ENCODE peak calls at places on chromosomes 4 and X, in five cellular contexts. R is H9, I is GM12878, V is glutamatergic neuron, E is foreskin fibroblast. F is an unnamed sample.

GRCh38 chr4:40484346-40484745 is 145.3 kb downstream of the RBM47 start:
- DNase-seq in R (no peak), V (no peak), I (no peak), E (no peak), F (no peak)

GRCh38 chr4:86972997-86973396 is 38.2 kb downstream of the AFF1 start:
- DNase-seq in E (no peak), I (no peak), R (peak; percentile 45), V (no peak), F (peak; percentile 8)

GRCh38 chr4:949656-950055 is 17.4 kb downstream of the TMEM175 start:
- DNase-seq in V (no peak), R (no peak), I (no peak), E (no peak), F (no peak)

GRCh38 chrX:135520022-135520552 is 373 bp upstream of the INTS6L start:
- DNase-seq in E (peak; percentile 41), I (no peak), R (no peak), V (no peak), F (no peak)

GRCh38 chrX:11557120-11557519 is 108.6 kb downstream of the ARHGAP6 start:
- DNase-seq in V (no peak), R (no peak), E (peak; percentile 77), I (no peak), F (no peak)

GRCh38 chrX:97039363-97040029 is 155.8 kb downstream of the RPA4 start:
- DNase-seq in R (no peak), I (peak; percentile 61), V (no peak), E (peak; percentile 2), F (no peak)

GRCh38 chr4:2125023-2125422 is 65.9 kb downstream of the NAT8L start:
- DNase-seq in R (no peak), I (no peak), E (no peak), V (no peak), F (no peak)

GRCh38 chr4:147689062-147689461 is 5.1 kb upstream of the PRMT9 start:
- DNase-seq in I (no peak), V (no peak), R (no peak), E (no peak), F (no peak)

GRCh38 chrX:15334561-15334960 is 762 bp downstream of the PIGA start:
- DNase-seq in V (no peak), E (peak; percentile 21), I (no peak), R (no peak), F (no peak)

GRCh38 chr4:29770627-29771026 is 949.5 kb upstream of the PCDH7 start:
- DNase-seq in R (no peak), E (no peak), I (no peak), V (no peak), F (no peak)

GRCh38 chr4:20297800-20298199 is 46.1 kb downstream of the SLIT2 start:
- DNase-seq in V (no peak), I (no peak), R (no peak), E (no peak), F (no peak)

GRCh38 chr4:74671074-74671698 is 123.1 kb downstream of the BTC start:
- DNase-seq in E (peak; percentile 90), I (no peak), R (peak; percentile 61), V (peak; percentile 63), F (peak; percentile 50)

GRCh38 chrX:54786972-54787371 is 11.1 kb downstream of the ITIH6 start:
- DNase-seq in I (no peak), R (peak; percentile 46), E (no peak), V (no peak), F (peak; percentile 16)

GRCh38 chrX:134753185-134754008 is 95.1 kb upstream of the PLAC1 start:
- DNase-seq in I (no peak), R (no peak), V (no peak), E (peak; percentile 62), F (no peak)

GRCh38 chr4:71541541-71541940 is 202.7 kb downstream of the SLC4A4 start:
- DNase-seq in R (no peak), I (no peak), E (no peak), V (no peak), F (no peak)

GRCh38 chr4:118329849-118330248 is 23.0 kb downstream of the PRSS12 start:
- DNase-seq in V (no peak), I (no peak), R (no peak), E (no peak), F (no peak)

GRCh38 chr4:152348670-152349069 is 187.2 kb downstream of the FBXW7 start:
- DNase-seq in V (no peak), I (no peak), R (no peak), E (no peak), F (no peak)

GRCh38 chrX:27966492-27966891 is 14.8 kb downstream of the DCAF8L1 start:
- DNase-seq in E (no peak), R (no peak), I (no peak), V (no peak), F (no peak)

GRCh38 chrX:154696328-154697045 is 43.1 kb upstream of the CTAG2 start:
- DNase-seq in I (no peak), R (no peak), V (no peak), E (peak; percentile 73), F (no peak)

GRCh38 chrX:119989905-119990408 is 46.4 kb upstream of the NKAP start:
- DNase-seq in E (no peak), V (no peak), I (no peak), R (peak; percentile 33), F (no peak)

GRCh38 chr4:163448541-163449203 is 24.9 kb downstream of the TKTL2 start:
- DNase-seq in R (no peak), E (no peak), V (no peak), I (no peak), F (no peak)

GRCh38 chr4:54842226-54843055 is 184.7 kb downstream of the KIT start:
- DNase-seq in I (no peak), E (no peak), V (no peak), R (no peak), F (no peak)

GRCh38 chr4:24488399-24489164 is 95.8 kb downstream of the DHX15 start:
- DNase-seq in I (peak; percentile 5), R (peak; percentile 87), E (peak; percentile 83), V (peak; percentile 92), F (peak; percentile 90)

GRCh38 chr4:2689825-2690700 is 66.1 kb downstream of the TNIP2 start:
- DNase-seq in R (no peak), V (peak; percentile 42), E (peak; percentile 15), I (peak; percentile 51), F (no peak)

GRCh38 chr4:108166441-108167315 is 2.1 kb downstream of the LEF1 start:
- DNase-seq in R (peak; percentile 85), I (no peak), E (peak; percentile 42), V (peak; percentile 61), F (peak; percentile 71)

GRCh38 chr4:33060873-33061542 is 2340.8 kb downstream of the PCDH7 start:
- DNase-seq in E (peak; percentile 76), I (no peak), R (peak; percentile 79), V (peak; percentile 76), F (peak; percentile 59)

GRCh38 chr4:114600066-114600552 is 1.5 kb downstream of the UGT8 start:
- DNase-seq in V (no peak), R (no peak), E (no peak), I (no peak), F (no peak)

GRCh38 chrX:120559799-120560198 is 963 bp downstream of the CUL4B start:
- DNase-seq in V (no peak), R (no peak), I (no peak), E (no peak), F (no peak)

GRCh38 chr4:109163493-109163892 is 139.0 kb downstream of the COL25A1 start:
- DNase-seq in R (no peak), I (no peak), E (no peak), V (no peak), F (no peak)

GRCh38 chr4:187027231-187027760 is 303.6 kb upstream of the FAT1 start:
- DNase-seq in R (no peak), E (peak; percentile 2), V (no peak), I (no peak), F (peak; percentile 7)
- TF ChIP-seq CTCF in R (no peak), E (no peak), V (no peak), I (no peak), F (no peak)

GRCh38 chrX:100447563-100448397 is 37.7 kb upstream of the PCDH19 start:
- DNase-seq in E (peak; percentile 19), V (peak; percentile 73), R (peak; percentile 48), I (no peak), F (peak; percentile 73)
- TF ChIP-seq CTCF in E (peak; percentile 65), V (peak; percentile 76), R (peak; percentile 80), I (peak; percentile 57), F (peak; percentile 98)

GRCh38 chr4:6573986-6574746 is 823 bp upstream of the MAN2B2 start:
- DNase-seq in V (no peak), I (no peak), E (no peak), R (no peak), F (no peak)

GRCh38 chr4:6576512-6576911 is 1.5 kb downstream of the MAN2B2 start:
- DNase-seq in V (no peak), I (no peak), E (no peak), R (no peak), F (no peak)

GRCh38 chr4:6573551-6573950 is 1.4 kb upstream of the MAN2B2 start:
- DNase-seq in I (no peak), V (no peak), R (no peak), E (no peak), F (no peak)

GRCh38 chr4:6575503-6576240 is 683 bp downstream of the MAN2B2 start:
- DNase-seq in I (no peak), R (no peak), E (no peak), V (no peak), F (no peak)

DNA sequence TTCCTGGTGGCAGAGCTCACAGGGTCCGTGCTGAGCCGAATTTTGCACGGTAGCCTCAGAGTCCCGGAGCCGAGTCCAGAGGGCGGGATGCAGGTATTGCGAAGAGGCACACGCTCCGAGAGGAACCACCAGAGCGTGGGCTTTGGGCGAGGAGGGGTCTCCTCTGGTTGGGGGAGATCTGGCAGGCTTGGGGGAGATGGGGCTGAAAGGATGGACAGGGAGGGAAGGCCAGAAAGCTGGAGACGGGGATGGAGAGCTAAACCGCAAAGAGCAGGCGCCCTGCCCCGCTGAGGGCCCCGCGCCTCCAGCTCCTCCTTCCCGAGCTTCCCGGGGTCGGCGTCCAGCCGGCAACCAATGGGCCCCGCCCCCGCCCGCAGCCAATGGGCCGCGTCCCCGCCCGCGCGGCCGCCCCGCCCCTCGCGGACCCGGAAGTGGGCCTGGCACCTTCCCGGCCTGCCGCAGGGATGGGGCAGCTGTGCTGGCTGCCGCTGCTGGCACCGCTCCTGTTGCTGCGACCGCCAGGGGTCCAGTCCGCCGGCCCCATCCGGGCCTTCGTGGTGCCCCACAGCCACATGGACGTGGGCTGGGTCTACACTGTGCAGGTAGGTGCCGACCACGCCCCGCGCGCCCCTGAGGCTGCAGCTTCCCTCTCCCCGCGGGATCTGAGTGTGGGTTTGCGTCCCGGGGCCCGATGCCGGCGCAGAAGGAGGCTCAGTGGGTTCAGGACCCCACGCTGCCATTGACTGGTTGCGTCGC is at the start of gene MAN2B2:
- DNase-seq in I (peak; percentile 3), E (peak; percentile 94), V (peak; percentile 94), R (peak; percentile 93), F (peak; percentile 95)
- TF ChIP-seq CTCF in I (no peak), E (no peak), V (peak; percentile 15), R (peak; percentile 43), F (no peak)

DNA sequence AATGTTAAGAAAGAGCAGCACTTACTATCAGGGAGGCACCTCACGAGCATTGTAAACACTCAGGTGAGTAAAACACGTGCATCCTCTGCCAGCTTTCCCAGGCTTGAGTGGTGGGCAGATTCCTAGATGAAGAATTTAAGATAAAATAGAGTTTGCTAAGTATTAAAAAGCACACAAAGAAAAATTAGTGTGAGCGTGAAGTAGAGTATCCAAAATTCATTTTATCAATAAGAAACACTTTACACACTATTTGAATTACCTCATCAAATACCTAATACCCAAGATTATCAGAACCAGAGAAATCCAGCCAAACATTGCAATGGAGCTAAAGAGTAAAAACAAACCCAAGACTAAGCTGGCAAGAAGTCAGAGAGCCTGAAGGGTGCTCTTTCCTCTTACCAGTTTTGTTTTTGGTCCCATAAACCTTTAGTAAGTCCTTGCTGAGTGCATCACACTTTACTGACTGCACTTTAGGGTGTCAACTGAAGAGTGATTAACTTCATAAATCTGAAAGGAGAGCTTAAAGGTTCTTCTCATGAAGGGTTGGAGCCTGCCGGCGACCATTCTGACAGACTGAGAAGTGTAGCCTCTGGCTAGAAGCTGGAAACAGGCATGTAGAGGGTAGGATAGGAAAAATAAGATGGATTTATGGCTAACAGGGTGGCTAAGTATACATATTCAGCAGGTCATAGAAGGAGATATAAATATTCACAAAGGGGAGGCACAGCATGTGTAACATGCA is 151.1 kb downstream of the SLC7A11 start:
- DNase-seq in R (no peak), E (no peak), I (no peak), V (no peak), F (no peak)
- TF ChIP-seq CTCF in R (no peak), E (no peak), I (no peak), V (no peak), F (no peak)